ENCODE peak calls at places on chromosome 22, in five cellular contexts. K, M, H, L and J are unnamed samples.

GRCh38 chr22:44658371-44658953 is 43.5 kb upstream of the PRR5 start:
- DNase-seq in H (peak), M (no peak), L (peak), K (no peak), J (no peak)

GRCh38 chr22:46935506-46936377 is 173.3 kb downstream of the TBC1D22A start:
- DNase-seq in K (no peak), M (no peak), H (peak), L (no peak), J (no peak)

GRCh38 chr22:19893363-19893762 is 38.7 kb upstream of the GNB1L start:
- DNase-seq in M (no peak), L (no peak), H (no peak), K (no peak), J (no peak)

GRCh38 chr22:46754110-46754799 is 8.2 kb upstream of the TBC1D22A start:
- DNase-seq in M (no peak), L (no peak), H (peak), K (no peak), J (no peak)

GRCh38 chr22:46843691-46844297 is 81.3 kb downstream of the TBC1D22A start:
- DNase-seq in K (no peak), H (no peak), L (no peak), M (no peak), J (no peak)

GRCh38 chr22:27557554-27558060 is 243.9 kb downstream of the MN1 start:
- DNase-seq in H (no peak), K (no peak), M (no peak), L (no peak), J (no peak)

GRCh38 chr22:23123804-23124254 is 18.0 kb downstream of the RSPH14 start:
- DNase-seq in M (no peak), K (no peak), H (no peak), L (no peak), J (no peak)

GRCh38 chr22:32951807-32952153 is 106.4 kb downstream of the SYN3 start:
- DNase-seq in H (no peak), M (no peak), L (no peak), K (no peak), J (no peak)

GRCh38 chr22:24323695-24324094 is 53.1 kb downstream of the SPECC1L start:
- DNase-seq in L (no peak), H (no peak), M (no peak), K (no peak), J (no peak)

GRCh38 chr22:40567626-40568328 is 68.7 kb downstream of the MRTFA start:
- DNase-seq in K (no peak), H (no peak), L (no peak), M (no peak), J (no peak)